ENCODE peak calls at places on chromosomes 6 and 20, in five cellular contexts. One of them, this sample, is unnamed.

GRCh38 chr20:10856237-10856636 is 182.4 kb upstream of the JAG1 start:
- DNase-seq in nephron progenitor cell: no peak
- DNase-seq in stomach: peak
- DNase-seq in GM12865: no peak
- DNase-seq in heart right ventricle: no peak
- DNase-seq in this sample: no peak

GRCh38 chr20:6866741-6867140 is 99.3 kb downstream of the BMP2 start:
- DNase-seq in heart right ventricle: no peak
- DNase-seq in GM12865: no peak
- DNase-seq in stomach: no peak
- DNase-seq in nephron progenitor cell: no peak
- DNase-seq in this sample: no peak

GRCh38 chr6:138719011-138719635 is 54.4 kb upstream of the CCDC28A start:
- DNase-seq in stomach: no peak
- DNase-seq in nephron progenitor cell: no peak
- DNase-seq in GM12865: no peak
- DNase-seq in heart right ventricle: no peak
- DNase-seq in this sample: no peak

GRCh38 chr6:56334937-56335336 is 87.6 kb upstream of the COL21A1 start:
- DNase-seq in heart right ventricle: no peak
- DNase-seq in GM12865: no peak
- DNase-seq in nephron progenitor cell: no peak
- DNase-seq in stomach: no peak
- DNase-seq in this sample: no peak

GRCh38 chr20:32244959-32245358 is 32.5 kb upstream of the KIF3B start:
- DNase-seq in GM12865: no peak
- DNase-seq in heart right ventricle: no peak
- DNase-seq in nephron progenitor cell: no peak
- DNase-seq in stomach: no peak
- DNase-seq in this sample: no peak

GRCh38 chr20:23141450-23142161 is 55.5 kb upstream of the CD93 start:
- DNase-seq in heart right ventricle: no peak
- DNase-seq in GM12865: no peak
- DNase-seq in stomach: no peak
- DNase-seq in nephron progenitor cell: no peak
- DNase-seq in this sample: no peak

GRCh38 chr20:48275325-48275724 is 490.0 kb upstream of the SULF2 start:
- DNase-seq in GM12865: no peak
- DNase-seq in stomach: no peak
- DNase-seq in nephron progenitor cell: no peak
- DNase-seq in heart right ventricle: no peak
- DNase-seq in this sample: no peak

GRCh38 chr20:56925696-56926101 is 296.6 kb downstream of the TFAP2C start:
- DNase-seq in nephron progenitor cell: peak
- DNase-seq in GM12865: no peak
- DNase-seq in stomach: no peak
- DNase-seq in heart right ventricle: no peak
- DNase-seq in this sample: no peak

GRCh38 chr6:5617179-5617578 is 355.9 kb downstream of the FARS2 start:
- DNase-seq in nephron progenitor cell: no peak
- DNase-seq in stomach: no peak
- DNase-seq in GM12865: no peak
- DNase-seq in heart right ventricle: no peak
- DNase-seq in this sample: no peak

GRCh38 chr6:90175627-90176538 is 120.8 kb downstream of the BACH2 start:
- DNase-seq in nephron progenitor cell: no peak
- DNase-seq in GM12865: peak
- DNase-seq in heart right ventricle: no peak
- DNase-seq in stomach: no peak
- DNase-seq in this sample: peak

GRCh38 chr6:116557863-116558262 is 4.3 kb downstream of the CALHM4 start:
- DNase-seq in nephron progenitor cell: no peak
- DNase-seq in heart right ventricle: no peak
- DNase-seq in GM12865: no peak
- DNase-seq in stomach: no peak
- DNase-seq in this sample: no peak

GRCh38 chr6:111530218-111530617 is 47.2 kb upstream of the REV3L start:
- DNase-seq in GM12865: no peak
- DNase-seq in heart right ventricle: no peak
- DNase-seq in stomach: no peak
- DNase-seq in nephron progenitor cell: no peak
- DNase-seq in this sample: no peak

GRCh38 chr6:18423426-18423825 is 36.3 kb downstream of the RNF144B start:
- DNase-seq in nephron progenitor cell: no peak
- DNase-seq in stomach: no peak
- DNase-seq in GM12865: no peak
- DNase-seq in heart right ventricle: no peak
- DNase-seq in this sample: no peak

GRCh38 chr6:56745971-56746370 is 103.3 kb upstream of the DST start:
- DNase-seq in heart right ventricle: no peak
- DNase-seq in nephron progenitor cell: no peak
- DNase-seq in GM12865: no peak
- DNase-seq in stomach: no peak
- DNase-seq in this sample: no peak

GRCh38 chr20:57259179-57260021 is 7.0 kb downstream of the BMP7 start:
- DNase-seq in heart right ventricle: no peak
- DNase-seq in GM12865: no peak
- DNase-seq in stomach: no peak
- DNase-seq in nephron progenitor cell: no peak
- DNase-seq in this sample: no peak

GRCh38 chr6:90428514-90428913 is 131.9 kb upstream of the BACH2 start:
- DNase-seq in GM12865: no peak
- DNase-seq in stomach: no peak
- DNase-seq in nephron progenitor cell: no peak
- DNase-seq in heart right ventricle: no peak
- DNase-seq in this sample: no peak

GRCh38 chr6:106163966-106164877 is 78.1 kb downstream of the PRDM1 start:
- DNase-seq in nephron progenitor cell: no peak
- DNase-seq in GM12865: peak
- DNase-seq in heart right ventricle: no peak
- DNase-seq in stomach: no peak
- DNase-seq in this sample: peak
- TF ChIP-seq CTCF in nephron progenitor cell: no peak
- TF ChIP-seq CTCF in GM12865: no peak
- TF ChIP-seq CTCF in heart right ventricle: no peak
- TF ChIP-seq CTCF in stomach: no peak
- TF ChIP-seq CTCF in this sample: no peak

DNA sequence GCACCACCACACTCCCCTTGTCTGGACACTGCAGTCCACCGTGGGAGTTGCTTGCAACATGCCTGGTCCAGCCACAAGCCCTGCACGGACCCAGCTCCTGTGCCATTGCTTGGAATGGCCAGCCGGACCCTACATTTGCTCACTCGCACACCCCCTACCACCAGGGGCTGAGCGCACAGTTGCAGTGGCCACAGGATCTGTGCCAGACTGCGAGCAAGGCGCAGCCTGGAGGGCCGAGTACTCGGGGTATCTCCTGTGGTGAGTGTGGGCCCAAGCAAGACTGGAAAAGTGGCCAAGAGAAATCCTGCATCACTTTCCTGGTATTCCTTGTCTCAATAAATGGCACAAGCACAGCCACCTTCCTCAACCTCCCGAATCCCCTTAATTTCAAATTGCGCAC is 85.4 kb upstream of the SAMD5 start:
- DNase-seq in GM12865: no peak
- DNase-seq in stomach: no peak
- DNase-seq in heart right ventricle: no peak
- DNase-seq in nephron progenitor cell: no peak
- DNase-seq in this sample: no peak
- TF ChIP-seq CTCF in GM12865: no peak
- TF ChIP-seq CTCF in stomach: no peak
- TF ChIP-seq CTCF in heart right ventricle: no peak
- TF ChIP-seq CTCF in nephron progenitor cell: no peak
- TF ChIP-seq CTCF in this sample: no peak

GRCh38 chr20:20518263-20518662 is 150.4 kb downstream of the INSM1 start:
- DNase-seq in heart right ventricle: no peak
- DNase-seq in stomach: no peak
- DNase-seq in GM12865: peak
- DNase-seq in nephron progenitor cell: no peak
- DNase-seq in this sample: no peak
- TF ChIP-seq CTCF in heart right ventricle: no peak
- TF ChIP-seq CTCF in stomach: no peak
- TF ChIP-seq CTCF in GM12865: no peak
- TF ChIP-seq CTCF in nephron progenitor cell: no peak
- TF ChIP-seq CTCF in this sample: no peak

GRCh38 chr20:50415516-50416268 is 94.5 kb upstream of the PTPN1 start:
- DNase-seq in nephron progenitor cell: peak
- DNase-seq in stomach: peak
- DNase-seq in GM12865: no peak
- DNase-seq in heart right ventricle: peak
- DNase-seq in this sample: no peak

GRCh38 chr20:50416269-50416863 is 93.8 kb upstream of the PTPN1 start:
- DNase-seq in heart right ventricle: no peak
- DNase-seq in GM12865: no peak
- DNase-seq in stomach: no peak
- DNase-seq in nephron progenitor cell: no peak
- DNase-seq in this sample: no peak

GRCh38 chr20:50416930-50417329 is 93.3 kb upstream of the PTPN1 start:
- DNase-seq in nephron progenitor cell: no peak
- DNase-seq in stomach: no peak
- DNase-seq in GM12865: no peak
- DNase-seq in heart right ventricle: no peak
- DNase-seq in this sample: no peak

GRCh38 chr20:50413088-50413500 is 97.1 kb upstream of the PTPN1 start:
- DNase-seq in nephron progenitor cell: no peak
- DNase-seq in heart right ventricle: no peak
- DNase-seq in GM12865: no peak
- DNase-seq in stomach: no peak
- DNase-seq in this sample: no peak

DNA sequence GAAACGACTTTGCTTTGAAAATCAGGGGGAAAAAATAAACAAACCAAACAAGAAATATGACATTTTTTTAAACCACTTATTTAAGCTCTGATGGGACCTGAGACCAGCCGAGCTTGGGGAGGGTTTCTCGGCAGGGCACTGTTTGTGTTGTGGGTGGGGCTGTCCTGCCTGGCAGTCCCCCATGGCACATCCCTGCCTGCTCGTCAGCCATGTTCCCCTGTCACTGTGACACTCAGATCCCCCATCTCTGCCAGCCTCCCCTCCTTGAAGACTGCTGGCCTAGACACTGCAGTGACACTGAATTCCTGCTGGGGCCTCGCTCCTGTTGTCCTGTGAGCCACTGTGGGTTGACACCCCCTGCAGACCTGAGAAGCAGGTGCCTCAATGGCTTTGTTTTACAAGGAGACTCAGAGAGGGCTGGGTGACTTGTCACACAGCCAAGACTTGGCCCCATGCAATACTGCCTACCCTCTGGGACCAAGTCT is 95.1 kb upstream of the PTPN1 start:
- DNase-seq in nephron progenitor cell: no peak
- DNase-seq in stomach: peak
- DNase-seq in GM12865: no peak
- DNase-seq in heart right ventricle: no peak
- DNase-seq in this sample: no peak
- TF ChIP-seq CTCF in nephron progenitor cell: no peak
- TF ChIP-seq CTCF in stomach: no peak
- TF ChIP-seq CTCF in GM12865: no peak
- TF ChIP-seq CTCF in heart right ventricle: no peak
- TF ChIP-seq CTCF in this sample: no peak

DNA sequence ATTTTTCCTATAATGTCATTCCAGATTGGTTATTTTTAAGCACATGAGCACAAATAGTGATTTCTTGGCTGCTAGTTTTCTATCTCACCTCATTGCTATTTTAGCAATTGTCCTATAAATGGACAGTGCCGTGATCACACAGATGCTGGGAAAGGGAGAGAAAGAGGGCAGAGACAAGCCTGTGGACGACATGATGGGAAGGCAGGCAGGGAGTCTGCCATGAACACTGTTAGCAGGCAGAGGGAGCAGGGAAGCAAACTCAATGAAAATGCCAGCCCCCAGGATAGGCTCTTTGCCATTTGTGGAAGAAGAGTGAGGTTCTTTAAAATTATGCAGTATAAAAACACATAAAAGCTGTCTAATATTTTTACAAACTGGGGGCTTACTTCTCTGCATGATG is 96.8 kb downstream of the ADTRP start:
- DNase-seq in heart right ventricle: no peak
- DNase-seq in GM12865: no peak
- DNase-seq in nephron progenitor cell: no peak
- DNase-seq in stomach: no peak
- DNase-seq in this sample: no peak
- TF ChIP-seq CTCF in heart right ventricle: peak
- TF ChIP-seq CTCF in GM12865: no peak
- TF ChIP-seq CTCF in nephron progenitor cell: no peak
- TF ChIP-seq CTCF in stomach: no peak
- TF ChIP-seq CTCF in this sample: no peak

GRCh38 chr20:20143646-20144045 is 91.3 kb downstream of the CFAP61 start:
- DNase-seq in GM12865: no peak
- DNase-seq in nephron progenitor cell: no peak
- DNase-seq in heart right ventricle: no peak
- DNase-seq in stomach: no peak
- DNase-seq in this sample: no peak

GRCh38 chr20:20143165-20143564 is 90.8 kb downstream of the CFAP61 start:
- DNase-seq in nephron progenitor cell: no peak
- DNase-seq in heart right ventricle: no peak
- DNase-seq in stomach: no peak
- DNase-seq in GM12865: no peak
- DNase-seq in this sample: no peak

GRCh38 chr20:20150241-20150640 is 97.9 kb downstream of the CFAP61 start:
- DNase-seq in stomach: no peak
- DNase-seq in heart right ventricle: no peak
- DNase-seq in nephron progenitor cell: no peak
- DNase-seq in GM12865: no peak
- DNase-seq in this sample: no peak

GRCh38 chr20:20148774-20149173 is 96.4 kb downstream of the CFAP61 start:
- DNase-seq in nephron progenitor cell: no peak
- DNase-seq in heart right ventricle: no peak
- DNase-seq in GM12865: no peak
- DNase-seq in stomach: no peak
- DNase-seq in this sample: no peak
- TF ChIP-seq CTCF in nephron progenitor cell: no peak
- TF ChIP-seq CTCF in heart right ventricle: no peak
- TF ChIP-seq CTCF in GM12865: no peak
- TF ChIP-seq CTCF in stomach: no peak
- TF ChIP-seq CTCF in this sample: no peak

This sample was measured in activated CD8-positive, alpha-beta T cell treated with anti-CD3 and anti-CD28 coated beads for 36 hours.